ENCODE peak calls at places on chromosomes 12 and 14, in eight cellular contexts. One of them, this sample, is unnamed.

GRCh38 chr12:70258605-70259403 is 15.6 kb downstream of the CNOT2 start:
- DNase-seq in A549: no peak
- DNase-seq in cardiac fibroblast: no peak
- DNase-seq in breast epithelium: no peak
- DNase-seq in cardiac muscle cell: no peak
- DNase-seq in stomach: no peak
- DNase-seq in fibroblast of the aortic adventitia: no peak
- DNase-seq in AG09309: no peak
- DNase-seq in this sample: no peak

GRCh38 chr14:61553730-61554641 is 141.3 kb upstream of the HIF1A start:
- DNase-seq in A549: peak
- DNase-seq in cardiac fibroblast: peak
- DNase-seq in breast epithelium: no peak
- DNase-seq in cardiac muscle cell: peak
- DNase-seq in stomach: no peak
- DNase-seq in fibroblast of the aortic adventitia: peak
- DNase-seq in AG09309: peak
- DNase-seq in this sample: no peak

GRCh38 chr12:64670856-64671639 is 60.8 kb downstream of the RASSF3 start:
- DNase-seq in A549: no peak
- DNase-seq in cardiac fibroblast: peak
- DNase-seq in breast epithelium: no peak
- DNase-seq in cardiac muscle cell: peak
- DNase-seq in stomach: peak
- DNase-seq in fibroblast of the aortic adventitia: peak
- DNase-seq in AG09309: no peak
- DNase-seq in this sample: no peak

GRCh38 chr12:123608192-123608591 is 6.3 kb downstream of the DDX55 start:
- DNase-seq in A549: no peak
- DNase-seq in cardiac fibroblast: no peak
- DNase-seq in breast epithelium: no peak
- DNase-seq in cardiac muscle cell: no peak
- DNase-seq in stomach: no peak
- DNase-seq in fibroblast of the aortic adventitia: no peak
- DNase-seq in AG09309: no peak
- DNase-seq in this sample: no peak

GRCh38 chr12:52401526-52401925 is 4.6 kb downstream of the KRT82 start:
- DNase-seq in A549: no peak
- DNase-seq in cardiac fibroblast: peak
- DNase-seq in breast epithelium: no peak
- DNase-seq in cardiac muscle cell: no peak
- DNase-seq in stomach: no peak
- DNase-seq in fibroblast of the aortic adventitia: no peak
- DNase-seq in AG09309: no peak
- DNase-seq in this sample: no peak

GRCh38 chr12:122082621-122083356 is 4.2 kb downstream of the MLXIP start:
- DNase-seq in A549: no peak
- DNase-seq in cardiac fibroblast: no peak
- DNase-seq in breast epithelium: no peak
- DNase-seq in cardiac muscle cell: peak
- DNase-seq in stomach: no peak
- DNase-seq in fibroblast of the aortic adventitia: no peak
- DNase-seq in AG09309: no peak
- DNase-seq in this sample: no peak

GRCh38 chr14:75487155-75487671 is 35.1 kb upstream of the BATF start:
- DNase-seq in A549: no peak
- DNase-seq in cardiac fibroblast: no peak
- DNase-seq in breast epithelium: no peak
- DNase-seq in cardiac muscle cell: no peak
- DNase-seq in stomach: no peak
- DNase-seq in fibroblast of the aortic adventitia: no peak
- DNase-seq in AG09309: no peak
- DNase-seq in this sample: no peak

GRCh38 chr12:132226604-132227003 is 82.3 kb downstream of the NOC4L start:
- DNase-seq in A549: no peak
- DNase-seq in cardiac fibroblast: no peak
- DNase-seq in breast epithelium: no peak
- DNase-seq in cardiac muscle cell: no peak
- DNase-seq in stomach: no peak
- DNase-seq in fibroblast of the aortic adventitia: no peak
- DNase-seq in AG09309: no peak
- DNase-seq in this sample: no peak

GRCh38 chr12:46671102-46671501 is 154.7 kb downstream of the SLC38A4 start:
- DNase-seq in A549: no peak
- DNase-seq in cardiac fibroblast: no peak
- DNase-seq in breast epithelium: no peak
- DNase-seq in cardiac muscle cell: no peak
- DNase-seq in stomach: no peak
- DNase-seq in fibroblast of the aortic adventitia: peak
- DNase-seq in AG09309: no peak
- DNase-seq in this sample: no peak

GRCh38 chr14:53528114-53528513 is 375.0 kb upstream of the DDHD1 start:
- DNase-seq in A549: no peak
- DNase-seq in cardiac fibroblast: peak
- DNase-seq in breast epithelium: no peak
- DNase-seq in cardiac muscle cell: peak
- DNase-seq in stomach: no peak
- DNase-seq in fibroblast of the aortic adventitia: peak
- DNase-seq in AG09309: no peak
- DNase-seq in this sample: no peak

GRCh38 chr14:24329736-24330135 is 5.1 kb downstream of the ADCY4 start:
- DNase-seq in A549: no peak
- DNase-seq in cardiac fibroblast: no peak
- DNase-seq in breast epithelium: no peak
- DNase-seq in cardiac muscle cell: no peak
- DNase-seq in stomach: peak
- DNase-seq in fibroblast of the aortic adventitia: no peak
- DNase-seq in AG09309: no peak
- DNase-seq in this sample: no peak

GRCh38 chr14:76820700-76821099 is 5.5 kb upstream of the LRRC74A start:
- DNase-seq in A549: no peak
- DNase-seq in cardiac fibroblast: no peak
- DNase-seq in breast epithelium: no peak
- DNase-seq in cardiac muscle cell: no peak
- DNase-seq in stomach: no peak
- DNase-seq in fibroblast of the aortic adventitia: no peak
- DNase-seq in AG09309: no peak
- DNase-seq in this sample: no peak

GRCh38 chr12:56616924-56617323 is 13.2 kb downstream of the BAZ2A start:
- DNase-seq in A549: no peak
- DNase-seq in cardiac fibroblast: no peak
- DNase-seq in breast epithelium: no peak
- DNase-seq in cardiac muscle cell: no peak
- DNase-seq in stomach: no peak
- DNase-seq in fibroblast of the aortic adventitia: no peak
- DNase-seq in AG09309: no peak
- DNase-seq in this sample: no peak

GRCh38 chr14:58731465-58732330 is 93.9 kb downstream of the DACT1 start:
- DNase-seq in A549: peak
- DNase-seq in cardiac fibroblast: peak
- DNase-seq in breast epithelium: no peak
- DNase-seq in cardiac muscle cell: peak
- DNase-seq in stomach: no peak
- DNase-seq in fibroblast of the aortic adventitia: peak
- DNase-seq in AG09309: peak
- DNase-seq in this sample: no peak

GRCh38 chr14:83838221-83838620 is 1691.7 kb upstream of the FLRT2 start:
- DNase-seq in A549: no peak
- DNase-seq in cardiac fibroblast: no peak
- DNase-seq in breast epithelium: no peak
- DNase-seq in cardiac muscle cell: no peak
- DNase-seq in stomach: no peak
- DNase-seq in fibroblast of the aortic adventitia: no peak
- DNase-seq in AG09309: no peak
- DNase-seq in this sample: no peak

GRCh38 chr12:120725659-120726509 is at the start of gene ACADS:
- DNase-seq in A549: peak
- DNase-seq in cardiac fibroblast: peak
- DNase-seq in breast epithelium: peak
- DNase-seq in cardiac muscle cell: peak
- DNase-seq in stomach: peak
- DNase-seq in fibroblast of the aortic adventitia: peak
- DNase-seq in AG09309: no peak
- DNase-seq in this sample: peak

GRCh38 chr14:76872796-76873432 is 46.7 kb downstream of the LRRC74A start:
- DNase-seq in A549: peak
- DNase-seq in cardiac fibroblast: peak
- DNase-seq in breast epithelium: peak
- DNase-seq in cardiac muscle cell: peak
- DNase-seq in stomach: peak
- DNase-seq in fibroblast of the aortic adventitia: peak
- DNase-seq in AG09309: no peak
- DNase-seq in this sample: no peak

GRCh38 chr12:90842477-90842876 is 112.5 kb downstream of the CCER1 start:
- DNase-seq in A549: no peak
- DNase-seq in cardiac fibroblast: no peak
- DNase-seq in breast epithelium: no peak
- DNase-seq in cardiac muscle cell: no peak
- DNase-seq in stomach: no peak
- DNase-seq in fibroblast of the aortic adventitia: no peak
- DNase-seq in AG09309: no peak
- DNase-seq in this sample: no peak

GRCh38 chr14:91246051-91246852 is 1.7 kb upstream of the GPR68 start:
- DNase-seq in A549: no peak
- DNase-seq in cardiac fibroblast: no peak
- DNase-seq in breast epithelium: no peak
- DNase-seq in cardiac muscle cell: no peak
- DNase-seq in stomach: no peak
- DNase-seq in fibroblast of the aortic adventitia: no peak
- DNase-seq in AG09309: no peak
- DNase-seq in this sample: no peak

GRCh38 chr14:91244501-91244901 is at the start of gene GPR68:
- DNase-seq in A549: no peak
- DNase-seq in cardiac fibroblast: peak
- DNase-seq in breast epithelium: no peak
- DNase-seq in cardiac muscle cell: peak
- DNase-seq in stomach: peak
- DNase-seq in fibroblast of the aortic adventitia: peak
- DNase-seq in AG09309: peak
- DNase-seq in this sample: no peak

GRCh38 chr14:91243098-91243483 is 1.4 kb downstream of the GPR68 start:
- DNase-seq in A549: no peak
- DNase-seq in cardiac fibroblast: no peak
- DNase-seq in breast epithelium: no peak
- DNase-seq in cardiac muscle cell: no peak
- DNase-seq in stomach: no peak
- DNase-seq in fibroblast of the aortic adventitia: no peak
- DNase-seq in AG09309: no peak
- DNase-seq in this sample: no peak

GRCh38 chr14:91242635-91243034 is 1.9 kb downstream of the GPR68 start:
- DNase-seq in A549: no peak
- DNase-seq in cardiac fibroblast: no peak
- DNase-seq in breast epithelium: no peak
- DNase-seq in cardiac muscle cell: no peak
- DNase-seq in stomach: no peak
- DNase-seq in fibroblast of the aortic adventitia: no peak
- DNase-seq in AG09309: no peak
- DNase-seq in this sample: no peak

DNA sequence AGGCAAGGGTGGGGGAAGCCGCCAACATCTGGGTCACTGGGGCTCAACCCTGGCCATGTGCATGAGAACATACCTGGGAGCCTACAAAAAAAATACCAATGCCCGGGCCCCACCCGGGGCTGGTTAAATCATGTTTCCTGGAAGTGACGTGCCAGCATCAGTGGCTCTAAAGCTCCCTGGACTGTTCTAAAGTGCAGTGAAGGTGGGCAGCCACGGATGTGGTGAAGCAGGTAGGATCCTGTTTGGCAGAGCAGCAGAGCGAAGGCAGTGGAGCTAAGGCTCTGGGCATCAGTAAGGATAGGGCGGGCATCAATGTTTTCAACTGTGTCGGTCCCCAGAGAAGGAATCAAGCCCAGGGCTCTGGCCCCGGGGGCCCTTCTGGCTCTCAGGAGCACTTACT is 525 bp upstream of the GPR68 start:
- DNase-seq in A549: no peak
- DNase-seq in cardiac fibroblast: no peak
- DNase-seq in breast epithelium: no peak
- DNase-seq in cardiac muscle cell: no peak
- DNase-seq in stomach: no peak
- DNase-seq in fibroblast of the aortic adventitia: no peak
- DNase-seq in AG09309: no peak
- DNase-seq in this sample: no peak
- H3K4me3 ChIP-seq in A549: no peak
- H3K4me3 ChIP-seq in cardiac fibroblast: no peak
- H3K4me3 ChIP-seq in breast epithelium: no peak
- H3K4me3 ChIP-seq in cardiac muscle cell: no peak
- H3K4me3 ChIP-seq in stomach: no peak
- H3K4me3 ChIP-seq in fibroblast of the aortic adventitia: no peak
- H3K4me3 ChIP-seq in AG09309: peak
- H3K4me3 ChIP-seq in this sample: peak

GRCh38 chr12:105451798-105452197 is 121.3 kb downstream of the C12orf75 start:
- DNase-seq in A549: no peak
- DNase-seq in cardiac fibroblast: no peak
- DNase-seq in breast epithelium: no peak
- DNase-seq in cardiac muscle cell: no peak
- DNase-seq in stomach: no peak
- DNase-seq in fibroblast of the aortic adventitia: no peak
- DNase-seq in AG09309: no peak
- DNase-seq in this sample: no peak
- TF ChIP-seq CTCF in A549: no peak
- TF ChIP-seq CTCF in cardiac fibroblast: no peak
- TF ChIP-seq CTCF in breast epithelium: no peak
- TF ChIP-seq CTCF in cardiac muscle cell: no peak
- TF ChIP-seq CTCF in stomach: no peak
- TF ChIP-seq CTCF in fibroblast of the aortic adventitia: no peak
- TF ChIP-seq CTCF in AG09309: no peak
- TF ChIP-seq CTCF in this sample: no peak

DNA sequence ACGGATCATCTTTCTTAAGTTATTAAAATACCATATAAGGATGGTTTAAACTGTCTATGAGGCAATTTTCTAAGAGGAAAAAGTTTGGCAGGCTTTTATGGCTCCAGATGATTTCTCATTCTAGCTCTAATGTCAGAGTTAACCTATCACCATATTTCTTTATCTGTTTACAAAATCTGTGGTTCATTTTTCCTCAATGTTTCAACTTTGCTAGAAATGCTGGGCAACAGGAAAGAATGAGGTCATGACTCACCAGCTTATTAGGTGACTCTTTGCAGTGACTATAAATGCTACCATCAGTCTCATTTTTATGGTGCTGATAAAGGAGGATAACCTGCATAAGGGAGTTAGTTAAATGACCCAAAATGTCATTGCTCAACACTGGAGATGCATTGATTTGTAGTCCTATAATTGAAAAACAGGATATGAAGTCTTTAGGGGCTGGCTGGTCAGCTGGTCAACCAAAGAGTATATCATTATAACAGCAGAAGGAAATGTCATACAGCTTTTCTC is 45.3 kb upstream of the RAP1B start:
- DNase-seq in A549: no peak
- DNase-seq in cardiac fibroblast: peak
- DNase-seq in breast epithelium: no peak
- DNase-seq in cardiac muscle cell: peak
- DNase-seq in stomach: no peak
- DNase-seq in fibroblast of the aortic adventitia: peak
- DNase-seq in AG09309: peak
- DNase-seq in this sample: no peak
- H3K4me3 ChIP-seq in A549: no peak
- H3K4me3 ChIP-seq in cardiac fibroblast: no peak
- H3K4me3 ChIP-seq in breast epithelium: no peak
- H3K4me3 ChIP-seq in cardiac muscle cell: no peak
- H3K4me3 ChIP-seq in stomach: no peak
- H3K4me3 ChIP-seq in fibroblast of the aortic adventitia: no peak
- H3K4me3 ChIP-seq in AG09309: no peak
- H3K4me3 ChIP-seq in this sample: no peak

GRCh38 chr14:34457186-34457585 is 4.9 kb downstream of the SPTSSA start:
- DNase-seq in A549: no peak
- DNase-seq in cardiac fibroblast: no peak
- DNase-seq in breast epithelium: no peak
- DNase-seq in cardiac muscle cell: no peak
- DNase-seq in stomach: no peak
- DNase-seq in fibroblast of the aortic adventitia: no peak
- DNase-seq in AG09309: no peak
- DNase-seq in this sample: no peak
- TF ChIP-seq CTCF in A549: no peak
- TF ChIP-seq CTCF in cardiac fibroblast: no peak
- TF ChIP-seq CTCF in breast epithelium: no peak
- TF ChIP-seq CTCF in cardiac muscle cell: no peak
- TF ChIP-seq CTCF in stomach: no peak
- TF ChIP-seq CTCF in fibroblast of the aortic adventitia: no peak
- TF ChIP-seq CTCF in AG09309: no peak
- TF ChIP-seq CTCF in this sample: no peak

This sample was measured in thoracic aorta.